ENCODE peak calls at places on chromosomes 13 and 19, in eight cellular contexts. G, Q, U, C, E, D, S and Z are unnamed samples.

GRCh38 chr13:24684600-24684998 is 4.4 kb downstream of the ATP12A start:
- DNase-seq in G (no peak), Q (no peak), U (no peak), C (no peak), E (no peak), D (peak; percentile 43), S (no peak), Z (peak; percentile 11)

GRCh38 chr19:56189785-56190184 is 7.8 kb downstream of the ZSCAN5B start:
- DNase-seq in G (no peak), Q (no peak), U (no peak), C (no peak), E (no peak), D (no peak), S (no peak), Z (no peak)

GRCh38 chr13:19605161-19605955 is 28.1 kb upstream of the MPHOSPH8 start:
- DNase-seq in G (no peak), Q (no peak), U (no peak), C (no peak), E (no peak), D (no peak), S (no peak), Z (no peak)

GRCh38 chr19:46303345-46303701 is 6.5 kb downstream of the HIF3A start:
- DNase-seq in G (no peak), Q (no peak), U (no peak), C (no peak), E (no peak), D (no peak), S (no peak), Z (no peak)

GRCh38 chr13:30774214-30774730 is 38.9 kb downstream of the ALOX5AP start:
- DNase-seq in G (no peak), Q (no peak), U (no peak), C (no peak), E (peak; percentile 12), D (no peak), S (no peak), Z (no peak)

GRCh38 chr19:45729774-45730388 is 815 bp downstream of the FBXO46 start:
- DNase-seq in G (no peak), Q (no peak), U (no peak), C (no peak), E (no peak), D (no peak), S (no peak), Z (no peak)

GRCh38 chr13:100520936-100521765 is 67.4 kb downstream of the GGACT start:
- DNase-seq in G (no peak), Q (no peak), U (no peak), C (no peak), E (no peak), D (no peak), S (no peak), Z (no peak)

GRCh38 chr13:96968027-96968426 is 26.2 kb downstream of the OXGR1 start:
- DNase-seq in G (no peak), Q (no peak), U (no peak), C (no peak), E (no peak), D (no peak), S (no peak), Z (no peak)

GRCh38 chr13:35475131-35475959 is 1.1 kb downstream of the MAB21L1 start:
- DNase-seq in G (no peak), Q (no peak), U (no peak), C (no peak), E (no peak), D (peak; percentile 43), S (no peak), Z (no peak)

GRCh38 chr19:39765091-39766076 is 13.3 kb upstream of the LEUTX start:
- DNase-seq in G (no peak), Q (no peak), U (peak; percentile 20), C (no peak), E (peak; percentile 23), D (peak; percentile 48), S (no peak), Z (no peak)

GRCh38 chr13:79992111-79992510 is 348.8 kb downstream of the SPRY2 start:
- DNase-seq in G (no peak), Q (no peak), U (no peak), C (no peak), E (no peak), D (no peak), S (no peak), Z (no peak)